ENCODE peak calls at places on chromosomes 5 and 9, in five cellular contexts. W is ascending aorta, J is foreskin fibroblast, K is NCI-H1092 treated with DMSO at 0.1 percent for 48 hours, G is astrocyte. T is an unnamed sample.
A peak's percentile ranks its signal among the peaks of the same experiment; 100 is the strongest.

GRCh38 chr5:172102251-172102870 is 85.7 kb downstream of the STK10 start:
- DNase-seq in W (no peak), J (no peak), G (no peak), K (no peak), T (no peak)

GRCh38 chr9:68562456-68562855 is 21.8 kb upstream of the TMEM252 start:
- DNase-seq in J (no peak), G (no peak), K (no peak), W (no peak), T (no peak)

GRCh38 chr5:159503236-159503635 is 172.9 kb upstream of the IL12B start:
- DNase-seq in W (no peak), J (no peak), G (peak; percentile 17), K (no peak), T (no peak)

GRCh38 chr9:136078025-136078424 is 17.1 kb downstream of the NACC2 start:
- DNase-seq in K (no peak), G (no peak), W (no peak), J (no peak), T (no peak)

GRCh38 chr5:125607018-125607417 is 816.2 kb upstream of the GRAMD2B start:
- DNase-seq in J (peak; percentile 26), G (peak; percentile 91), W (no peak), K (no peak), T (no peak)

GRCh38 chr9:72718503-72718902 is 197.1 kb downstream of the TMC1 start:
- DNase-seq in W (no peak), G (no peak), J (no peak), K (no peak), T (no peak)

GRCh38 chr5:115766608-115767007 is 49.9 kb downstream of the CDO1 start:
- DNase-seq in J (no peak), G (no peak), W (no peak), K (no peak), T (no peak)

GRCh38 chr9:136700309-136700708 is 12.1 kb upstream of the DIPK1B start:
- DNase-seq in G (no peak), J (peak; percentile 60), K (no peak), W (no peak), T (no peak)

GRCh38 chr9:98958271-98958989 is 14.7 kb downstream of the COL15A1 start:
- DNase-seq in G (peak; percentile 87), J (peak; percentile 89), W (no peak), K (no peak), T (no peak)

GRCh38 chr5:167918492-167919267 is 372.8 kb upstream of the WWC1 start:
- DNase-seq in W (no peak), J (no peak), G (no peak), K (no peak), T (no peak)

GRCh38 chr5:2724831-2725230 is 26.6 kb downstream of the IRX2 start:
- DNase-seq in J (no peak), G (no peak), K (no peak), W (no peak), T (no peak)

GRCh38 chr9:131475111-131475955 is 27.4 kb upstream of the POMT1 start:
- DNase-seq in W (no peak), K (no peak), J (no peak), G (no peak), T (no peak)

GRCh38 chr5:180041501-180042274 is 29.9 kb downstream of the RNF130 start:
- DNase-seq in W (no peak), K (no peak), G (no peak), J (no peak), T (no peak)

GRCh38 chr9:129910628-129911567 is 75.6 kb downstream of the USP20 start:
- DNase-seq in G (peak; percentile 100), W (no peak), K (no peak), J (peak; percentile 99), T (no peak)

GRCh38 chr9:90095682-90096081 is 490.9 kb downstream of the GADD45G start:
- DNase-seq in K (peak; percentile 81), J (no peak), W (no peak), G (no peak), T (peak; percentile 80)

GRCh38 chr9:36721846-36722588 is 149.3 kb downstream of the MELK start:
- DNase-seq in G (no peak), J (no peak), W (no peak), K (peak; percentile 33), T (no peak)

GRCh38 chr5:148060881-148061280 is 2.9 kb upstream of the SPINK5 start:
- DNase-seq in K (no peak), J (no peak), W (no peak), G (no peak), T (no peak)

GRCh38 chr9:127537014-127537413 is 75.1 kb upstream of the STXBP1 start:
- DNase-seq in W (no peak), K (no peak), J (peak; percentile 89), G (no peak), T (peak; percentile 70)

GRCh38 chr5:72497823-72498222 is 9.4 kb downstream of the ZNF366 start:
- DNase-seq in W (no peak), G (no peak), K (no peak), J (no peak), T (no peak)

GRCh38 chr5:174192103-174192655 is 146.7 kb downstream of the NSG2 start:
- DNase-seq in K (no peak), J (no peak), G (no peak), W (no peak), T (no peak)